ENCODE peak calls at places on chromosome 1, in six cellular contexts. O is neuronal stem cell, F is IMR-90, Q is H9, U is mesendoderm, L is mesenchymal stem cell. Y is an unnamed sample.

GRCh38 chr1:110065841-110066240 is 4.6 kb downstream of the ALX3 start:
- DNase-seq in U (no peak), L (no peak), F (no peak), Q (no peak), O (no peak), Y (no peak)

GRCh38 chr1:39671793-39672550 is at the start of gene NT5C1A:
- DNase-seq in O (peak), U (no peak), F (no peak), Q (peak), L (peak), Y (peak)

GRCh38 chr1:172959578-172959977 is 91.2 kb downstream of the TNFSF18 start:
- DNase-seq in U (no peak), L (no peak), F (no peak), Q (no peak), O (no peak), Y (no peak)

GRCh38 chr1:33182452-33182851 is 609 bp upstream of the TRIM62 start:
- DNase-seq in L (peak), O (no peak), F (peak), Q (no peak), U (peak), Y (no peak)

GRCh38 chr1:114490235-114490634 is 20.8 kb downstream of the TRIM33 start:
- DNase-seq in L (no peak), U (no peak), O (no peak), Q (no peak), F (no peak), Y (no peak)

GRCh38 chr1:222813866-222814535 is 838 bp upstream of the DISP1 start:
- DNase-seq in O (no peak), F (peak), L (peak), Q (no peak), U (no peak), Y (no peak)

GRCh38 chr1:220485131-220485530 is 42.8 kb upstream of the MARK1 start:
- DNase-seq in O (no peak), U (peak), L (no peak), Q (no peak), F (no peak), Y (no peak)

GRCh38 chr1:184970691-184971161 is 3.6 kb downstream of the NIBAN1 start:
- DNase-seq in L (peak), O (no peak), U (no peak), F (peak), Q (no peak), Y (no peak)

GRCh38 chr1:184888505-184888904 is 85.8 kb downstream of the NIBAN1 start:
- DNase-seq in U (no peak), F (peak), L (peak), O (no peak), Q (no peak), Y (no peak)

GRCh38 chr1:54407957-54408700 is 1.9 kb upstream of the SSBP3 start:
- DNase-seq in U (peak), L (peak), Q (no peak), O (no peak), F (peak), Y (no peak)

GRCh38 chr1:152511596-152511995 is 993 bp downstream of the LCE5A start:
- DNase-seq in L (no peak), Q (no peak), U (no peak), F (no peak), O (no peak), Y (no peak)

GRCh38 chr1:68542586-68542985 is 45.7 kb upstream of the DEPDC1 start:
- DNase-seq in Q (no peak), L (peak), O (no peak), U (no peak), F (no peak), Y (no peak)

GRCh38 chr1:93701619-93702018 is 20.0 kb upstream of the BCAR3 start:
- DNase-seq in F (peak), U (peak), L (peak), O (no peak), Q (peak), Y (peak)

GRCh38 chr1:88800382-88801051 is 90.8 kb downstream of the GTF2B start:
- DNase-seq in O (no peak), F (peak), U (peak), L (peak), Q (no peak), Y (peak)

GRCh38 chr1:202200112-202200548 is 6.5 kb downstream of the LGR6 start:
- DNase-seq in L (peak), Q (peak), U (peak), F (peak), O (no peak), Y (no peak)

GRCh38 chr1:202197670-202198359 is 4.2 kb downstream of the LGR6 start:
- DNase-seq in F (no peak), U (no peak), L (no peak), O (no peak), Q (no peak), Y (no peak)

GRCh38 chr1:202200669-202201068 is 7.1 kb downstream of the LGR6 start:
- DNase-seq in U (no peak), F (no peak), L (no peak), Q (no peak), O (no peak), Y (no peak)

GRCh38 chr1:202198360-202198711 is 4.7 kb downstream of the LGR6 start:
- DNase-seq in Q (no peak), O (no peak), F (no peak), L (no peak), U (no peak), Y (no peak)

DNA sequence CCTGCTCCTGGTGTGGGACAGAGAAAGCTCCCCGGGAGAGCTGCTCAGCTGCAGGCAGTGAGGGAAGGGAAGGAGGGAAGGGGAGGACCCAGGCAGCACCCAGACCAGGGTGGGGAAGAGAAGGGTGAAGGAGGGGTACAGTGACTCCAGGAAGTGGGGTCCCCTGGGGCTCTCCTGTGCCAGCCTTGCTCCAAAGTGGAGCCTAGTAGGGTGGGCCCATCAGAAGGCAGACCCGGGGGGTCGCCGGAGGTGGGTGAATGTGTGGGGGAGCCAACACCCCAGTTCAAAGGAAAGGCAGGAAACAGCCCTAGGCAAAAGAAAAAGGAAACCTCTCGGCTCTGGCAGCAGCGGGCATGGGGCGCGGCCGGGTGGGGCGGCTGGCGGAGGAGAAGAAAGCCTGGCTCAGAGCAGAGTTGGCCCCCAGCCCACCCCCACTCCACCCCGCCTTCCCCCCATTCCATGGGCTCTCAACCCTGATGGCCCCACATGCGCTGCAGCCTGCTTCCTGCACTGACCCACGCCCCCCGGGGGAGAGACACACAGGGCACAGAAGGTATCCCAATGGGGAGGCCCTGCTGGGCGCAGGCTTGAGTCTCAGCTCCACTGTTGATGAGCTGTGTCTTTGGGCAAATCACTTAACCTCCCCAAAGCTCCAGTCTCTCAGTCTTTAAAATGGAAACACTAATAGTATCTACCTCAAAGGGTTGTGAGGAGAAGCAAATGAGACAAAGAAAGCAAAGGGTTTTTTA is 5.7 kb downstream of the LGR6 start:
- DNase-seq in F (no peak), U (no peak), L (no peak), O (no peak), Q (no peak), Y (no peak)
- H2BK15ac ChIP-seq in F (no peak), U (no peak), L (no peak), O (no peak), Q (no peak), Y (no peak)

GRCh38 chr1:1858382-1859086 is 32.4 kb downstream of the GNB1 start:
- DNase-seq in L (peak), U (peak), F (peak), O (peak), Q (peak), Y (no peak)

GRCh38 chr1:1861339-1861730 is 29.6 kb downstream of the GNB1 start:
- DNase-seq in Q (no peak), U (no peak), O (no peak), L (no peak), F (no peak), Y (no peak)

GRCh38 chr1:1852619-1853414 is 38.1 kb downstream of the GNB1 start:
- DNase-seq in U (no peak), O (no peak), L (no peak), Q (no peak), F (no peak), Y (no peak)

GRCh38 chr1:1853593-1854257 is 37.2 kb downstream of the GNB1 start:
- DNase-seq in O (no peak), F (no peak), L (no peak), U (no peak), Q (no peak), Y (no peak)

GRCh38 chr1:1857096-1857703 is 33.7 kb downstream of the GNB1 start:
- DNase-seq in U (no peak), O (no peak), L (no peak), Q (no peak), F (no peak), Y (no peak)
- H2BK15ac ChIP-seq in U (no peak), O (no peak), L (no peak), Q (no peak), F (no peak), Y (no peak)

DNA sequence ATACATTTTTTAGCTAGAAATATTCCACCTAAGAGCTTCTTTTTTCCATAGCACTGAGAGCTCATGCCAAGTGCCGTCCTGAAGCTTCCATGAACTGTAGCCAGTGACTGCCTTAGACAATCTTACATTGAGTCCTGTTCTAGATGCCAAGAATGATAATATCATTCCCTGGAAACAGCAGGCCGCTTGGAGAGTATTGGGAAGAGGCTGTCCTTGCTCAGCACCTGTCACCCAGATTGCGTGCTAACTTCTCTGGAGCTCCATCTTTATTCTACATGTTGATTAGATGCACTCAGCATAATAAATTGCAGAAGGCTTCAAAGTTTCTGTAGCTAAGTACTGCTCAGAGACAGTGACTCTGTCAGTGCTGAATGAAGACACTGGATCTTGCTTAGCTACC is 83.0 kb upstream of the IRF2BP2 start:
- DNase-seq in L (no peak), Q (no peak), F (no peak), O (no peak), U (no peak), Y (no peak)
- H2BK15ac ChIP-seq in L (no peak), Q (no peak), F (no peak), O (no peak), U (no peak), Y (no peak)

DNA sequence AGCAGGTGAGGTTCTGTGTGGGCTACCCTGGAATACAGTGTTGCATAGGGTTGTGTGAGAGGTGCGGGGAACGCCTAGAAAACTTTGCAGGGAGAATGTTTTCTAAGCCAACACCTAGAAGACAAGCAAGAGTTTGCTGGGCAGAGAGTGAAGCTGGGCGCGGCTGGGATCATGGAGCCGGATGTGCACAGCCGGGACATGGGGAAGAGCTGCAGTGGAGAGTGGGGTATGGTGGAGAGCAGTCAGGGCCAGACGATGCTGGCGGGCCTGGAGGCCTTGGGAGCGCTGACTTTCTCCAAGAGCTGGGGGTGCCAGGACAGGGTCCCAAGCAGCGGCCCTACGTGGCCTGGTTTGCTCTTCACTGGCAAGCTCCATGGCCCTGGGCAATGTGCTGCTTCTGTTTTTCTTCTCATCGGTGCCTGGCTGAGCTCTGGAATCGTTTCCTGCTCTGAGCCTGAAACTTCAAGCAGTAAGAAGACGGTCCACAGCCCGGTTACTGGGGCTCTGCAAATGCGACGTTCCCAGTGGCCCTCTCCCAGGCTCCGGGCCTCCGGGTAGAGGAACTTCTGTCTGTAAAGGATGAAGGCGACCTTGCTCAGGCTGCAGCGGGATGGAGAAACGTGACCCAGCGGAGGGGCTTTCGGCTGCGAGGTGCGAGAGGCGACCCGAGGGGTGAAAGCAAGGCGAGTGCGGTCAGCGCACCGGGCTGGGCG is 51.9 kb upstream of the CD34 start:
- DNase-seq in U (peak), L (no peak), Q (no peak), F (no peak), O (no peak), Y (no peak)
- H2BK15ac ChIP-seq in U (no peak), L (peak), Q (no peak), F (no peak), O (no peak), Y (peak)

DNA sequence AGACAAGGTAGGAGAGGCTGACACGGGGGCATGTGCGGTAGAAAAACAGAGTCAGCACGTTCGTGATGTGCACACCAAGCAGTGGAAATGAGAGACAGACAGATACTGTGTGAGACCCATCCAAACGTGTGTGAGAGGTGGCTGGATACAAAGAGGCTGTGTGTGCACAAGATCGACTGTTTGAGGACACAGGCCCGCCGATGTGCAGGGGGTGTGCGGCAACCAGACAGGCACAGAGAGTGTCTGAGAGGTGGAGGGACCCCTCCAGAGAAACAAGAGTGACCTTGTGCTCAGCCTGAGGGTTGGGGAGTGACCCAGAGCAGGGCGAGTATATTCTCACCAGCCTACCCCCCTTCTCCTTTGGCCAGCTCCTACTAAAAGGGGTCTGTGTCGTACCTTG is 97.8 kb upstream of the IPO9 start:
- DNase-seq in L (no peak), U (no peak), Q (no peak), O (no peak), F (no peak), Y (no peak)
- H2BK15ac ChIP-seq in L (no peak), U (no peak), Q (no peak), O (peak), F (no peak), Y (no peak)

GRCh38 chr1:186390925-186391324 is 15.3 kb downstream of the ODR4 start:
- DNase-seq in Q (no peak), U (no peak), F (no peak), O (no peak), L (no peak), Y (no peak)
- H2BK15ac ChIP-seq in Q (no peak), U (no peak), F (no peak), O (no peak), L (no peak), Y (no peak)

GRCh38 chr1:234197839-234198238 is 175.4 kb upstream of the COA6 start:
- DNase-seq in L (no peak), F (no peak), Q (no peak), U (no peak), O (no peak), Y (no peak)

GRCh38 chr1:234201600-234201999 is 171.7 kb upstream of the COA6 start:
- DNase-seq in U (no peak), Q (no peak), O (no peak), F (no peak), L (no peak), Y (no peak)

GRCh38 chr1:234199476-234200127 is 173.7 kb upstream of the COA6 start:
- DNase-seq in Q (no peak), O (no peak), U (no peak), F (no peak), L (no peak), Y (no peak)
- H2BK15ac ChIP-seq in Q (no peak), O (no peak), U (no peak), F (no peak), L (no peak), Y (no peak)

DNA sequence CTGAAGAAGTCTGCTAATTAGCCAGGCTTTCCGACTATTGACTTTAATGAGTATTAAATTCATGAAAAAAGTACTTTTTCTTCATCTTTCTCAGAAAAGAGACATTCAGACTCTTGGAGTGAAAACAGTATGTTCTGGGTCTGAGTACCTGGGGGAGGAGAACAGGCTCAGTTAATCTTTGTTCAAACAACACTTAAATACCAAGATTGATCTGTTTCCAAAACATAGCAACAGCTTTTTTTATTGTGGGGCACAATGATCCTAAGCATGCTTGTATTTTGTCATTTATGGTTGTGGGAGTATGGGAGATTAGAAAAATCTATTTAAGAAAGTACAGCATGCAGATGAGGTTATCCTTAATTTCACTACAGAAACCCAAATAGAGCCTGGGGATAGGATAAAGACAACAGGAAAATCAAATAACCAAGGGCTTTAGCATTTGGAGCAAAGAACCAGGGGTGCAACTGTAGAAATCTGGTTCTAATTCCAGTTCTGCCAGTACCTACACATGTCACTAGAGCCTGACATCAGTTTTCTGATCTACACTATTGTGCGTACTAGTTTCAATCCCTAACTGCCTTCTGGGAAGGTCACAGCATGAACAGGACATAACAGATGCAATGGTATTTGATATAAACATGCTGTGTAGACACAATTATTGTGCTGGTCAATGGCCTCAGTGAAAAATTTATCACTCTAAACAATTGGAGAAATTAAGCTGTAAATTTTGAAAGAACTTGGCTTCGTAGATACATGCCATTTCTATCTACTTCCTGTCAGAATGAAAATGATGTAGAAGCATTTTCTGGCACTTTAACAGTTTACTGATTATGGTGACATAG is 91.2 kb downstream of the KCNK1 start:
- DNase-seq in O (no peak), U (no peak), F (no peak), L (no peak), Q (no peak), Y (no peak)
- H2BK15ac ChIP-seq in O (no peak), U (no peak), F (no peak), L (no peak), Q (no peak), Y (no peak)

GRCh38 chr1:56070601-56071000 is 508.8 kb downstream of the PLPP3 start:
- DNase-seq in Q (no peak), O (no peak), F (peak), L (no peak), U (no peak), Y (no peak)
- H2BK15ac ChIP-seq in Q (no peak), O (no peak), F (no peak), L (no peak), U (no peak), Y (no peak)